ENCODE peak calls at places on chromosome 22, in four cellular contexts. I is AG04450, H is BE2C, W is astrocyte of the spinal cord. K is an unnamed sample.

GRCh38 chr22:40518840-40519239 is 117.7 kb downstream of the MRTFA start:
- DNase-seq in I (no peak), H (no peak), W (no peak), K (no peak)

GRCh38 chr22:33758961-33759360 is 161.3 kb downstream of the LARGE1 start:
- DNase-seq in I (no peak), H (no peak), W (no peak), K (no peak)

GRCh38 chr22:17994424-17995108 is 29.8 kb downstream of the MICAL3 start:
- DNase-seq in I (no peak), H (no peak), W (no peak), K (no peak)

GRCh38 chr22:23565288-23565941 is 14.7 kb downstream of the IGLL1 start:
- DNase-seq in I (no peak), H (no peak), W (no peak), K (no peak)

GRCh38 chr22:39900306-39901227 is at the start of gene GRAP2:
- DNase-seq in I (no peak), H (no peak), W (no peak), K (no peak)

GRCh38 chr22:17754233-17754925 is 19.9 kb downstream of the BID start:
- DNase-seq in I (no peak), H (no peak), W (no peak), K (no peak)

GRCh38 chr22:40728731-40729189 is 49.5 kb downstream of the MCHR1 start:
- DNase-seq in I (no peak), H (no peak), W (peak), K (no peak)

GRCh38 chr22:19880786-19881569 is 26.3 kb upstream of the GNB1L start:
- DNase-seq in I (peak), H (peak), W (peak), K (peak)

GRCh38 chr22:33477131-33478111 is 419.2 kb upstream of the SYN3 start:
- DNase-seq in I (no peak), H (no peak), W (no peak), K (no peak)

GRCh38 chr22:35192121-35192918 is 65.0 kb upstream of the HMGXB4 start:
- DNase-seq in I (no peak), H (no peak), W (no peak), K (peak)

GRCh38 chr22:40310081-40310770 is 36.1 kb upstream of the ADSL start:
- DNase-seq in I (peak), H (no peak), W (peak), K (no peak)

GRCh38 chr22:42275970-42276369 is 5.5 kb upstream of the TCF20 start:
- DNase-seq in I (no peak), H (no peak), W (no peak), K (no peak)

GRCh38 chr22:44943701-44944324 is 66.0 kb downstream of the PHF21B start:
- DNase-seq in I (no peak), H (no peak), W (no peak), K (no peak)

GRCh38 chr22:24200616-24201212 is 19.4 kb downstream of the SUSD2 start:
- DNase-seq in I (no peak), H (no peak), W (peak), K (no peak)

GRCh38 chr22:33913188-33913587 is 7.1 kb downstream of the LARGE1 start:
- DNase-seq in I (no peak), H (no peak), W (no peak), K (no peak)

GRCh38 chr22:45090364-45090960 is 73.3 kb upstream of the NUP50 start:
- DNase-seq in I (no peak), H (no peak), W (peak), K (no peak)

GRCh38 chr22:31806751-31807150 is 52.9 kb downstream of the DEPDC5 start:
- DNase-seq in I (no peak), H (no peak), W (no peak), K (no peak)

GRCh38 chr22:31915499-31916065 is 28.8 kb upstream of the YWHAH start:
- DNase-seq in I (no peak), H (no peak), W (no peak), K (no peak)

GRCh38 chr22:30806391-30806861 is 111.8 kb downstream of the OSBP2 start:
- DNase-seq in I (no peak), H (no peak), W (peak), K (no peak)

GRCh38 chr22:39470462-39471335 is 13.9 kb downstream of the MGAT3 start:
- DNase-seq in I (no peak), H (no peak), W (no peak), K (no peak)

GRCh38 chr22:44807232-44807631 is 54.9 kb downstream of the ARHGAP8 start:
- DNase-seq in I (no peak), H (no peak), W (no peak), K (no peak)

GRCh38 chr22:46461566-46462180 is 75.7 kb downstream of the CELSR1 start:
- DNase-seq in I (no peak), H (no peak), W (no peak), K (no peak)

GRCh38 chr22:22959147-22959827 is 71.7 kb downstream of the IGLL5 start:
- DNase-seq in I (peak), H (peak), W (peak), K (no peak)

GRCh38 chr22:46133588-46133855 is 16.8 kb upstream of the PPARA start:
- DNase-seq in I (no peak), H (no peak), W (no peak), K (no peak)

GRCh38 chr22:23200896-23201295 is 20.6 kb downstream of the BCR start:
- DNase-seq in I (no peak), H (no peak), W (no peak), K (no peak)

GRCh38 chr22:43526951-43527350 is 115.1 kb downstream of the MPPED1 start:
- DNase-seq in I (no peak), H (no peak), W (no peak), K (no peak)
- TF ChIP-seq CTCF in I (no peak), H (no peak), W (no peak), K (no peak)

GRCh38 chr22:49392841-49393510 is 434.7 kb downstream of the BRD1 start:
- DNase-seq in I (no peak), H (no peak), W (no peak), K (peak)

GRCh38 chr22:49390954-49391353 is 436.7 kb downstream of the BRD1 start:
- DNase-seq in I (no peak), H (no peak), W (no peak), K (no peak)

GRCh38 chr22:49391436-49391835 is 436.2 kb downstream of the BRD1 start:
- DNase-seq in I (no peak), H (no peak), W (no peak), K (peak)

GRCh38 chr22:49393526-49393925 is 434.1 kb downstream of the BRD1 start:
- DNase-seq in I (no peak), H (no peak), W (no peak), K (peak)

DNA sequence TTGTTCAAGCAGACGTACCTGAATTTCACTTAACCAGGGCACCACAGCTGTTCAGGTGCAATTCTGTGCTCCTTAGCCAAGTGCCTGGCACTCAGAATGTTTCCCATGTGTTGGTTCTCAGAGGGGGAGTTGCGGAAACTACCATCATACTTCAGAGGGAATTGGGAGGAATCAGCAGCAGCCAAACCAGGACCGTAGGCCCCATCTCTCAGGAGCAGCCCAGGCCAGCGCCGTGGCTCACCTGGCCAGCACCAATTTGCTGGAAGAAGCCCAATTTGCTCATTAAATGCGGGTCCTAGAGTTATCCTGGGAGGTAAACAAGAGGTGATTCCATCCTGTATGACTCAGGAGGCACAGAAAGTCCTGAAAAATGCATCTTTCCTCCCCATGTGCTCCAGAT is 435.4 kb downstream of the BRD1 start:
- DNase-seq in I (no peak), H (no peak), W (no peak), K (peak)
- TF ChIP-seq CTCF in I (no peak), H (no peak), W (no peak), K (no peak)

GRCh38 chr22:25404923-25405853 is 159.3 kb upstream of the GRK3 start:
- DNase-seq in I (no peak), H (peak), W (peak), K (no peak)

GRCh38 chr22:25404556-25404922 is 159.9 kb upstream of the GRK3 start:
- DNase-seq in I (no peak), H (peak), W (no peak), K (no peak)

GRCh38 chr22:25407226-25407858 is 157.1 kb upstream of the GRK3 start:
- DNase-seq in I (no peak), H (no peak), W (no peak), K (no peak)

GRCh38 chr22:25406510-25407210 is 157.8 kb upstream of the GRK3 start:
- DNase-seq in I (no peak), H (no peak), W (no peak), K (no peak)

DNA sequence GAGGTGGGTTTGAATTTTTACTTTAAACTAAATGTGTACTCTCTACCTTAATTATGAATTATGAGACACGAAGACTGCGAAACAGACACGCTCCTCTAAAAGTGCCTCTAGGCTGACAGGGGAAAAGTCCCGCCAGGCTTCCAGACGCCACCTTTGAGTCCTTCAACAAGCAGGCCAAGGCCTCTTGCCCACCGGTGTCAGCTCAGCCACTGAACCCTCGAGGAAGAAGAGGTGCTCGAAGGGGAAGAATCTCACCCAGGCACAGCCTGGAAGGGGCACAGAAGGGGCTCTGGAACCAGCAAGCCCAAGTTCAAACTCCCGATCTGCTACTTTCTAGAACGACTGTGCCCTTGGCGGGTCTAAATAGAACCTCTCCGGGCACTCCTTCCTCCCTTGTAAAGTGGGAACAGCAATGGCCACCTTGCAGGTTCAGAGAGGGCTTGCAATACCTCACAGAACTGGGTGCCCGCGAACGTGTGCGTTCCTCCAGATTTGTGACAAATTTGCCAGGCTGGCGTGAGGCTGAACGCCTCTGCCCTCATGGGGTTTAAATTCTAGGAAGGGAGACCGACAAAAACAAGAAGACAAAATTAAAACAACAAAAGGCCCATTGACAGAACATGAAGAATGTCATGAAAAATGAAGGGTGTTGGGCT is 158.5 kb upstream of the GRK3 start:
- DNase-seq in I (no peak), H (no peak), W (no peak), K (no peak)
- TF ChIP-seq CTCF in I (no peak), H (no peak), W (no peak), K (no peak)

GRCh38 chr22:20957118-20957690 is 9.9 kb upstream of the AIFM3 start:
- DNase-seq in I (no peak), H (no peak), W (no peak), K (peak)

GRCh38 chr22:20953668-20954500 is 13.2 kb upstream of the AIFM3 start:
- DNase-seq in I (no peak), H (no peak), W (no peak), K (no peak)

GRCh38 chr22:20955548-20955947 is 11.5 kb upstream of the AIFM3 start:
- DNase-seq in I (no peak), H (no peak), W (no peak), K (no peak)

GRCh38 chr22:20957691-20958440 is 9.2 kb upstream of the AIFM3 start:
- DNase-seq in I (no peak), H (no peak), W (no peak), K (peak)

DNA sequence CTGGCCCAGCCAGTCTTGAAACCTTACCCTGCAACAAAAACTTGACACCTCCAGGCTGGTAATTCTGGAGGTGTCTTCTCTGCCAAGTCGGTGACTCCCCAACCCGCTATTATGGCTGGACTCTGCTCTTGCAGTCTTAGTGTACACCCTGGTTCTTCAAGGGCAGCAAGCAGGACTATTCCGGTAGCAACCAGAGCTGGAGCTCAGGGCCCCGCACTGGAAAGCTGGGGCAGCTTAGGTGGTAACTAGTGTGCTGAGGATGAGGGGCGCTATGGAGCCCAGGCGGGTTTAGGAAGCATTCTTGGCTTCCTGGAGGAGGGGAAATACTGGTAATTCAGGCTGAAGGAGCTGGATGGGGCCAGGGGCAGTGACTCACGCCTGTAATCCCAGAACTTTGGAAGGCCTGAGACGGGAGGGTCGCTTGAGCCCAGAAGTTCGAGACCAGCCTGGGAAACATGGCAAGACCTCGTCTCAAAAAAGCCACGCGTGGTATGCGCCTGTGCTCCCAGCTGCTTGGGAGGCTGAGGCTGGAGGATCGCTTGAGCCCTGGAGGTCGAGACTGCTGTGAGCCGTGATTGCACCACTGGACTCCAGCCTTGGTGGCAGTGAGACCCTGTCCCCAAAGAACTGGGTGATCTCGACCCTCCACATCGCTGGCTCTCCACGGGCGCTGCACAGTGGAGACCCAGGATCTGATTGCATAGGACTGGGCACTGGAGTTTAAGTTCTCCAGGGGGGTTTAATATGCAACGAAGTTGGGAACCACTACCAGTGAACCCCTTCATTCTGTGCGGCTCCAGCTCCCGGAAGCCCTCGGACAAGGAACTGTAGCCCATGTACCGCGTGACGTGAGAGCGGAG is 10.6 kb upstream of the AIFM3 start:
- DNase-seq in I (no peak), H (no peak), W (peak), K (no peak)
- TF ChIP-seq CTCF in I (peak), H (no peak), W (no peak), K (no peak)

GRCh38 chr22:36643033-36643432 is 60.5 kb downstream of the CACNG2 start:
- DNase-seq in I (no peak), H (no peak), W (no peak), K (no peak)
- TF ChIP-seq CTCF in I (no peak), H (no peak), W (no peak), K (no peak)

DNA sequence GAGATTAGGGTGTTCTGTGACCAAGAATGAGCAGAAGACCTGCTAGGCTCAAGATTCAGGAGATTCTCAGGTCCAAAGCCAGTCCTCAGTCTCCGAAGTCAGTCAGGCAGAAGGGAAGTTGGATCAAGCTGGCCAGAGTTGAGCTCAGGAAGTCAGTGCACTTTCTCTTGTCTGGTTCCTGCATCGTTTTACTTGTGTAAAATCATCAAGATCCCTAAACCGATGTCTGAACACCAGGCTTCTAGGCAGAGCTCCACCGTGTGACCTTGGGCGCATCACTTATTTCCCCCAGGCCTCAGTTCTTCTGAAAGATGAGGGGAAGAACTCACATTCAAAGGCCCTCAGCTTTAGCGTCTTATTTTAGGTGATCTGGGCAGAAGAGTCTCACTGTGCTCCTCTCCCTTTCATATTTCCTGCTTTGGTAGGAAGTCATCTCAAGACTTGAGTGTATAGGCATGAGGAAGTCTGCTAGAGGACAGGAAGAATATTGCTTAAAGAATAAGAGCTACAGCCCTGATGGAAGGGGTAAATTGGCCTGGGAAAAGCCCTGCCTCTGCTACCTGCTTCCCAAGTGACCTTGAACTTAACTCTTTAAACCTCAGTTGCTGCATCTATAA is 20.2 kb downstream of the NF2 start:
- DNase-seq in I (no peak), H (no peak), W (no peak), K (no peak)
- TF ChIP-seq CTCF in I (no peak), H (no peak), W (no peak), K (no peak)

DNA sequence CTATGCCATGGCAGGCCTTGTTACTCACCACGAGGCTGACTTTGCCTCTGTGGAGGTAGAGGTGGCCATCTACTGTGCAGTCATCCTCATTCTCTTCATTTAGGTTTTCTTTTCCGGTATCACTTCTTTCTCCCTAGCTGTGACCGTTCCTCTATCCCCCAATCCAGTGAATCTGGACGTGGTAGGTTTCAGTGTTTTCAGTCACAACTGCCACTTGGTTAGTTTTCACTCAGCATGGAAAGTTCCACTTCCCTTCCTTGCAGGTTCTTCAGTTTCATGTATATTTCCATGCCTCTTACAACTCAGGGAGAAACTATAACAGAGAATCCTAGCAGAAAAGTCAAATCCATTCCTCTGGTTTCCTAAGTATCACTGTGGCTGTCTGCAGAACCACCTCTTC is 1.9 kb downstream of the HPS4 start:
- DNase-seq in I (no peak), H (no peak), W (no peak), K (no peak)
- TF ChIP-seq CTCF in I (no peak), H (no peak), W (no peak), K (no peak)

DNA sequence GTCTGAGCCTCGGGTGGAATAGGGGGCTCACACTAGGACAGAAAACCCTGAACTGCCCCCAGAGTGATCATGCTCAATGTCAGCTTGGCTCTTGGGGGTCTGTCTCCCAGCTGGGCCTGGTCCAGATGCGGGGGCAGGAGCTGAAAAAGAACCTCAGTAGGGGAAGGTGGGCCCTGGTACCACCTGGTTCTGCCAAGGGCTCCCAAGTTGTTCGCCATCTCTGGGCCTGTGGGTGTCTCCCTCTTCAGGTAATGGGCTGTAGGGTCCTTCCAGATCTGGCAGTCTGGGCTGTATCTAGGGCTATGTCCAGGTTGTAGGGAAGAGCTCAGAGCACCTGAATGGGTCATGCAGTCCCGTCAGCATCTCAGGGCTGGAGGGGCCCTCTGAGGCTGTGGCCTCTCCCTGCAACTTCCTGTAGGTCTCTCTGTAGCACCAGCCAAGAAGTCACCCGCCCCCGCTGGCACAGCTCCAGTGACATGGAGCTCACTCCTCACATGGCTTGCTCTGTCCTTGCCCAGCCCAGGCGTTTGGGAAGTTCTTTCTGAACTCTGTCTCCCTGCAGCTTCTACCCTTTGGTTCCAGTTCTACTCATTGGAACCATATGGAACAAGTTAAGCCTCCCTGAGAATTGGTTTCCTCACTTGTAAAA is 33.0 kb upstream of the SOX10 start:
- DNase-seq in I (no peak), H (peak), W (peak), K (no peak)
- TF ChIP-seq CTCF in I (no peak), H (peak), W (no peak), K (no peak)